ENCODE peak calls at places on chromosomes 12 and 14, in five cellular contexts. One of them, this sample, is unnamed.
A peak's percentile ranks its signal among the peaks of the same experiment; 100 is the strongest.

GRCh38 chr14:32010561-32011188 is 66.4 kb upstream of the ARHGAP5 start:
- DNase-seq in AG04449: no peak
- DNase-seq in ovary: no peak
- DNase-seq in heart right ventricle: no peak
- DNase-seq in neural progenitor cell: no peak
- DNase-seq in this sample: no peak

GRCh38 chr14:77140937-77141591 is 527 bp downstream of the ZDHHC22 start:
- DNase-seq in heart right ventricle: no peak
- DNase-seq in neural progenitor cell: peak; percentile 92
- DNase-seq in ovary: no peak
- DNase-seq in AG04449: no peak
- DNase-seq in this sample: peak; percentile 69

GRCh38 chr14:53391156-53391555 is 238.0 kb upstream of the DDHD1 start:
- DNase-seq in neural progenitor cell: no peak
- DNase-seq in heart right ventricle: no peak
- DNase-seq in AG04449: no peak
- DNase-seq in ovary: peak; percentile 21
- DNase-seq in this sample: no peak

GRCh38 chr14:23530360-23531055 is 21.1 kb downstream of the ZFHX2 start:
- DNase-seq in ovary: no peak
- DNase-seq in neural progenitor cell: no peak
- DNase-seq in heart right ventricle: no peak
- DNase-seq in AG04449: no peak
- DNase-seq in this sample: no peak

GRCh38 chr12:89212339-89212771 is 139.9 kb downstream of the DUSP6 start:
- DNase-seq in ovary: no peak
- DNase-seq in heart right ventricle: peak; percentile 32
- DNase-seq in AG04449: no peak
- DNase-seq in neural progenitor cell: no peak
- DNase-seq in this sample: no peak

GRCh38 chr14:79842270-79842669 is 369.0 kb downstream of the DIO2 start:
- DNase-seq in AG04449: peak; percentile 34
- DNase-seq in ovary: peak; percentile 29
- DNase-seq in neural progenitor cell: no peak
- DNase-seq in heart right ventricle: no peak
- DNase-seq in this sample: no peak

GRCh38 chr12:108573310-108573709 is 10.9 kb downstream of the ISCU start:
- DNase-seq in neural progenitor cell: no peak
- DNase-seq in AG04449: no peak
- DNase-seq in ovary: no peak
- DNase-seq in heart right ventricle: no peak
- DNase-seq in this sample: peak; percentile 59

GRCh38 chr12:46801293-46801692 is 24.5 kb downstream of the SLC38A4 start:
- DNase-seq in ovary: no peak
- DNase-seq in neural progenitor cell: no peak
- DNase-seq in heart right ventricle: no peak
- DNase-seq in AG04449: no peak
- DNase-seq in this sample: no peak

GRCh38 chr12:73330584-73331351 is 1058.6 kb downstream of the TRHDE start:
- DNase-seq in ovary: no peak
- DNase-seq in AG04449: no peak
- DNase-seq in neural progenitor cell: no peak
- DNase-seq in heart right ventricle: no peak
- DNase-seq in this sample: no peak

GRCh38 chr12:111673503-111673902 is 12.3 kb downstream of the BRAP start:
- DNase-seq in AG04449: no peak
- DNase-seq in ovary: peak; percentile 26
- DNase-seq in heart right ventricle: no peak
- DNase-seq in neural progenitor cell: no peak
- DNase-seq in this sample: no peak
- TF ChIP-seq CTCF in AG04449: peak; percentile 40
- TF ChIP-seq CTCF in ovary: no peak
- TF ChIP-seq CTCF in heart right ventricle: peak; percentile 7
- TF ChIP-seq CTCF in neural progenitor cell: no peak
- TF ChIP-seq CTCF in this sample: peak; percentile 39

GRCh38 chr12:120599672-120600537 is 18.7 kb upstream of the POP5 start:
- DNase-seq in heart right ventricle: no peak
- DNase-seq in AG04449: no peak
- DNase-seq in ovary: no peak
- DNase-seq in neural progenitor cell: peak; percentile 53
- DNase-seq in this sample: no peak

GRCh38 chr12:120596901-120597300 is 15.7 kb upstream of the POP5 start:
- DNase-seq in ovary: no peak
- DNase-seq in neural progenitor cell: no peak
- DNase-seq in heart right ventricle: no peak
- DNase-seq in AG04449: no peak
- DNase-seq in this sample: no peak

GRCh38 chr12:120597861-120598260 is 16.7 kb upstream of the POP5 start:
- DNase-seq in heart right ventricle: no peak
- DNase-seq in AG04449: no peak
- DNase-seq in neural progenitor cell: no peak
- DNase-seq in ovary: no peak
- DNase-seq in this sample: no peak

DNA sequence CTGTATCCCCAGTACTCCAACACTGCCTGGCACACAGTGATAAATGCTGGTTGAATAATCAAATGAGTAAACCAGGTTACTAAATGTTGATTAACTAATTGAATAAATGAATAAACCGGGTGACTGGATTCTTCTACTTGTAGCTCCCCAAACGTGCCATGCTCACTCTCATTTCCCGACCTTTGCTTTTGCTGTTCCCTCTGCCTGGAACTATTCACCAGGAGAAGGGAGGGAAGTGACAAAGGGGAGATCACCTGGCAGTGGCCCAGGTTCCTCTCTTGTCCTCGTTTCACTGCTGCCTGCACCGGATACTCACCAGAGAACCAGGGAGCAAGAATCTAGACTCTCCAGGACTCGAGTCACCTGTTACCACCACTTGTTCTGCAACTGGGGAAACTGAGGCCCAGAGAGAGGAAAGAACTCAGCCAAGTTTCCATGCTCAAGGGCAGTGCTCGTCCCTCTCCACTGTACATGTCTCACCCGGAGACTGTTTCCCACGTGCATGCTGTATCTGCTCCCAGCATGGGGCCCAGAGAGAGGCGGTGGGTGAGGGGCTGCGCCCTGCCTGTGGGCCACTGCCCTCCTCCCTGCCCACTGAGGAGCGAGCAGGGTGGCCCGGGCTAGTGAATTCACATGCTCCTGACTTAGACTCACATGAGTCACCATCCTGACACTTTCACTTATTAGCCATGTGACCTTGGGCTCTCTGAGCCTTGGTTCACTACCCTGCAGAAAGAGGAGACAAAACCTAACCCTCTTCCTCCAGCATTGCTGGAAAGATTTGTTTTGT is 17.7 kb upstream of the POP5 start:
- DNase-seq in ovary: no peak
- DNase-seq in AG04449: no peak
- DNase-seq in neural progenitor cell: no peak
- DNase-seq in heart right ventricle: no peak
- DNase-seq in this sample: no peak
- TF ChIP-seq CTCF in ovary: no peak
- TF ChIP-seq CTCF in AG04449: no peak
- TF ChIP-seq CTCF in neural progenitor cell: no peak
- TF ChIP-seq CTCF in heart right ventricle: no peak
- TF ChIP-seq CTCF in this sample: no peak

GRCh38 chr12:20383612-20384011 is 15.3 kb downstream of the PDE3A start:
- DNase-seq in neural progenitor cell: peak; percentile 9
- DNase-seq in AG04449: no peak
- DNase-seq in ovary: no peak
- DNase-seq in heart right ventricle: no peak
- DNase-seq in this sample: no peak
- TF ChIP-seq CTCF in neural progenitor cell: peak; percentile 13
- TF ChIP-seq CTCF in AG04449: no peak
- TF ChIP-seq CTCF in ovary: no peak
- TF ChIP-seq CTCF in heart right ventricle: no peak
- TF ChIP-seq CTCF in this sample: no peak

DNA sequence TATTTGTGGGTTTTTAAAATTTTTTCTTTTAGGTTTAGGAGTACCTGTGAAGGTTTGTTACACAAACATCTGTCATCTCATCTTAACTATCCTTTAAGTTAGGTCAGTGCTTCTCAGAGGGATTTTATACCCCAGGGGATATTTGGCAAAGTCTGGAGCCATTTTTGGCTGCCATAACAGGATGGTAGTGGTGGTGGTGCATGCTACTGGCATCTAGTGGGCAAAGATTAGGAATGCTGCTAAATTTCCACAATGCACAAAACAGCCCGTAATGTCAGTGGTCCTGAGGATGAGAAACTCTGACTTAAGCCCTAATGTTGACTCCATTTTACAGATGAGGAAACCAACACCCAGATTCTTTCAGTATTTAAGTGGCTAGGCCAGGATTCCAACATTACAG is 85.2 kb upstream of the MYF6 start:
- DNase-seq in AG04449: no peak
- DNase-seq in neural progenitor cell: peak; percentile 14
- DNase-seq in heart right ventricle: no peak
- DNase-seq in ovary: no peak
- DNase-seq in this sample: no peak
- TF ChIP-seq CTCF in AG04449: peak; percentile 5
- TF ChIP-seq CTCF in neural progenitor cell: peak; percentile 36
- TF ChIP-seq CTCF in heart right ventricle: no peak
- TF ChIP-seq CTCF in ovary: no peak
- TF ChIP-seq CTCF in this sample: no peak

GRCh38 chr12:68067762-68068376 is 78.6 kb downstream of the IFNG-AS1 start:
- DNase-seq in AG04449: no peak
- DNase-seq in heart right ventricle: no peak
- DNase-seq in ovary: no peak
- DNase-seq in neural progenitor cell: no peak
- DNase-seq in this sample: no peak
- TF ChIP-seq CTCF in AG04449: no peak
- TF ChIP-seq CTCF in heart right ventricle: no peak
- TF ChIP-seq CTCF in ovary: no peak
- TF ChIP-seq CTCF in neural progenitor cell: peak; percentile 41
- TF ChIP-seq CTCF in this sample: peak; percentile 26

GRCh38 chr14:61321385-61322010 is at the start of gene PRKCH:
- DNase-seq in ovary: peak; percentile 56
- DNase-seq in heart right ventricle: peak; percentile 82
- DNase-seq in neural progenitor cell: peak; percentile 73
- DNase-seq in AG04449: no peak
- DNase-seq in this sample: peak; percentile 88
- TF ChIP-seq CTCF in ovary: no peak
- TF ChIP-seq CTCF in heart right ventricle: no peak
- TF ChIP-seq CTCF in neural progenitor cell: peak; percentile 31
- TF ChIP-seq CTCF in AG04449: peak; percentile 2
- TF ChIP-seq CTCF in this sample: peak; percentile 41

DNA sequence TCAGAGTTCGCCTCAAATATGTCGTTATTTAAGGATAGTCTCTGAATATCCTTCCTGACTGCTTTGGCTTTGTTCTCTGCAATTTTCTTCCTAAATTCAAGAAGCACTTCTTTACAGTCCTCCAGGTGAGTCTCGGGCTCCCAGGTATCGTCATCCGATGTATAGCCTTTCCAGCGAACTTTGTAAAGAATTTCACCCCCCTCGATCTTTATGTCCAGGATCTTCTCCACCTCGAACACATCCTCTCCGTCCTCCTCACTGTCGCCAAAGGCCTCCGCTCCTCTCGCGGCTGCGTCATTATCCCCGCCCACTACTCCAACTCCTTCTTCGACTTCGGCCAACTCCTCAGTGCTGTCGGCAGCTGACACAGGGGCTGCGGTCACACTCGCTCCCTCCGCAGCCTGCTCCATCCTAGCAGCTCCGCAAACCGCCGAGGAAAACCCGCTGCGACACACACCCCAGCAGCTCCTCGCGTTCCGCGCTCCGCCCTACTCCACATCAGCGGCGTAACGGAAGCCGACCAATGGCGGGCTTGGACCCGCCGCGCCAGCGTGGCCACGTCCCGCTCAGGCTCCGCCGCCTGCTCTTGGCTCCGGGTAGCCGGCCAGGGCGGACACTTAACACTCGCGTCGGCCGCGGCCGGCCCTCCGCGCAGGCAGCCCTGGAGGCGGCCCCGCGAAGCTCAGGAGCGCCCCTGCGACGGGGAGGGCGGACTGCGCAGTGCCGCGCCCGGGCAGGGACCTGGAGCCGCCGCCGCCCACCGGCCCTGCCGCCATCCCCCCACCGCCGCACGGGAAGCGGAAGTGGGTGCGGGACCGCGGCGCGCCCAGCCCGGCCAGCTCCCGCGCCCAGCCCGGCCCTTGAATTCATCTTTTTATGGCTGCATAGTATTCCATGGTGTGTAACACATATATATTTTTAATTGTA is 4.1 kb downstream of the CD163L1 start:
- DNase-seq in AG04449: no peak
- DNase-seq in heart right ventricle: peak; percentile 37
- DNase-seq in neural progenitor cell: peak; percentile 79
- DNase-seq in ovary: no peak
- DNase-seq in this sample: no peak
- TF ChIP-seq CTCF in AG04449: no peak
- TF ChIP-seq CTCF in heart right ventricle: no peak
- TF ChIP-seq CTCF in neural progenitor cell: peak; percentile 21
- TF ChIP-seq CTCF in ovary: no peak
- TF ChIP-seq CTCF in this sample: no peak

GRCh38 chr12:119989619-119990381 is 764 bp downstream of the BICDL1 start:
- DNase-seq in AG04449: no peak
- DNase-seq in neural progenitor cell: peak; percentile 96
- DNase-seq in heart right ventricle: peak; percentile 85
- DNase-seq in ovary: peak; percentile 56
- DNase-seq in this sample: peak; percentile 87
- TF ChIP-seq CTCF in AG04449: no peak
- TF ChIP-seq CTCF in neural progenitor cell: no peak
- TF ChIP-seq CTCF in heart right ventricle: no peak
- TF ChIP-seq CTCF in ovary: no peak
- TF ChIP-seq CTCF in this sample: no peak

This sample was measured in GM13977.